ENCODE peak calls at places on chromosome 3, in six cellular contexts. One of them, this sample, is unnamed. For H3K9me3, the result is how much of the 10 kb centered on the place peaks cover.

GRCh38 chr3:21893250-21893649 is 142.2 kb upstream of the ZNF385D start:
- DNase-seq in fibroblast of lung: peak
- DNase-seq in mucosa of descending colon: no peak
- DNase-seq in adipocyte: peak
- DNase-seq in tibial artery: no peak
- DNase-seq in A549: no peak
- DNase-seq in this sample: no peak

GRCh38 chr3:111080357-111080937 is 8.8 kb downstream of the NECTIN3 start:
- DNase-seq in fibroblast of lung: peak
- DNase-seq in mucosa of descending colon: no peak
- DNase-seq in adipocyte: peak
- DNase-seq in tibial artery: no peak
- DNase-seq in A549: peak
- DNase-seq in this sample: no peak

GRCh38 chr3:60617188-60617587 is 634.1 kb downstream of the FHIT start:
- DNase-seq in fibroblast of lung: no peak
- DNase-seq in mucosa of descending colon: no peak
- DNase-seq in adipocyte: no peak
- DNase-seq in tibial artery: no peak
- DNase-seq in A549: no peak
- DNase-seq in this sample: no peak

GRCh38 chr3:149273096-149273751 is 51.6 kb upstream of the CP start:
- DNase-seq in fibroblast of lung: peak
- DNase-seq in mucosa of descending colon: no peak
- DNase-seq in adipocyte: peak
- DNase-seq in tibial artery: no peak
- DNase-seq in A549: peak
- DNase-seq in this sample: no peak

GRCh38 chr3:50617911-50618481 is 1.0 kb downstream of the MAPKAPK3 start:
- DNase-seq in fibroblast of lung: no peak
- DNase-seq in mucosa of descending colon: no peak
- DNase-seq in adipocyte: no peak
- DNase-seq in tibial artery: no peak
- DNase-seq in A549: no peak
- DNase-seq in this sample: no peak

GRCh38 chr3:131075632-131076328 is 49.1 kb downstream of the NEK11 start:
- DNase-seq in fibroblast of lung: no peak
- DNase-seq in mucosa of descending colon: no peak
- DNase-seq in adipocyte: no peak
- DNase-seq in tibial artery: no peak
- DNase-seq in A549: no peak
- DNase-seq in this sample: no peak

GRCh38 chr3:5072100-5072816 is 49.8 kb upstream of the ARL8B start:
- DNase-seq in fibroblast of lung: no peak
- DNase-seq in mucosa of descending colon: no peak
- DNase-seq in adipocyte: no peak
- DNase-seq in tibial artery: no peak
- DNase-seq in A549: no peak
- DNase-seq in this sample: no peak

GRCh38 chr3:52194541-52195296 is 3.2 kb upstream of the ALAS1 start:
- DNase-seq in fibroblast of lung: no peak
- DNase-seq in mucosa of descending colon: peak
- DNase-seq in adipocyte: no peak
- DNase-seq in tibial artery: no peak
- DNase-seq in A549: no peak
- DNase-seq in this sample: peak

GRCh38 chr3:189273736-189274135 is 102.0 kb downstream of the TPRG1 start:
- DNase-seq in fibroblast of lung: no peak
- DNase-seq in mucosa of descending colon: no peak
- DNase-seq in adipocyte: peak
- DNase-seq in tibial artery: no peak
- DNase-seq in A549: no peak
- DNase-seq in this sample: no peak

GRCh38 chr3:52775877-52776276 is 1.5 kb upstream of the ITIH1 start:
- DNase-seq in fibroblast of lung: no peak
- DNase-seq in mucosa of descending colon: no peak
- DNase-seq in adipocyte: no peak
- DNase-seq in tibial artery: no peak
- DNase-seq in A549: no peak
- DNase-seq in this sample: no peak

GRCh38 chr3:127443581-127444375 is 146.8 kb downstream of the TPRA1 start:
- DNase-seq in fibroblast of lung: no peak
- DNase-seq in mucosa of descending colon: no peak
- DNase-seq in adipocyte: no peak
- DNase-seq in tibial artery: peak
- DNase-seq in A549: no peak
- DNase-seq in this sample: peak

GRCh38 chr3:30502742-30503073 is 103.7 kb upstream of the TGFBR2 start:
- DNase-seq in fibroblast of lung: peak
- DNase-seq in mucosa of descending colon: no peak
- DNase-seq in adipocyte: peak
- DNase-seq in tibial artery: no peak
- DNase-seq in A549: no peak
- DNase-seq in this sample: no peak

GRCh38 chr3:39287216-39287858 is 7.5 kb upstream of the CX3CR1 start:
- DNase-seq in fibroblast of lung: no peak
- DNase-seq in mucosa of descending colon: no peak
- DNase-seq in adipocyte: no peak
- DNase-seq in tibial artery: no peak
- DNase-seq in A549: no peak
- DNase-seq in this sample: no peak

GRCh38 chr3:138326866-138327595 is 2.6 kb downstream of the NME9 start:
- DNase-seq in fibroblast of lung: no peak
- DNase-seq in mucosa of descending colon: no peak
- DNase-seq in adipocyte: no peak
- DNase-seq in tibial artery: no peak
- DNase-seq in A549: no peak
- DNase-seq in this sample: no peak

GRCh38 chr3:188272481-188273372 is 118.8 kb downstream of the LPP start:
- DNase-seq in fibroblast of lung: peak
- DNase-seq in mucosa of descending colon: no peak
- DNase-seq in adipocyte: peak
- DNase-seq in tibial artery: no peak
- DNase-seq in A549: no peak
- DNase-seq in this sample: no peak

GRCh38 chr3:128095222-128095703 is 28.3 kb downstream of the RUVBL1 start:
- DNase-seq in fibroblast of lung: peak
- DNase-seq in mucosa of descending colon: peak
- DNase-seq in adipocyte: peak
- DNase-seq in tibial artery: peak
- DNase-seq in A549: peak
- DNase-seq in this sample: no peak

GRCh38 chr3:143207338-143207961 is 87.9 kb downstream of the CHST2 start:
- DNase-seq in fibroblast of lung: peak
- DNase-seq in mucosa of descending colon: no peak
- DNase-seq in adipocyte: peak
- DNase-seq in tibial artery: no peak
- DNase-seq in A549: no peak
- DNase-seq in this sample: no peak

GRCh38 chr3:108124337-108125150 is 33.7 kb upstream of the CD47 start:
- DNase-seq in fibroblast of lung: no peak
- DNase-seq in mucosa of descending colon: no peak
- DNase-seq in adipocyte: no peak
- DNase-seq in tibial artery: no peak
- DNase-seq in A549: no peak
- DNase-seq in this sample: no peak

GRCh38 chr3:117003501-117003900 is 293.9 kb downstream of the TUSC7 start:
- DNase-seq in fibroblast of lung: no peak
- DNase-seq in mucosa of descending colon: no peak
- DNase-seq in adipocyte: no peak
- DNase-seq in tibial artery: no peak
- DNase-seq in A549: no peak
- DNase-seq in this sample: no peak

GRCh38 chr3:108780235-108780634 is 23.0 kb upstream of the RETNLB start:
- DNase-seq in fibroblast of lung: no peak
- DNase-seq in mucosa of descending colon: peak
- DNase-seq in adipocyte: no peak
- DNase-seq in tibial artery: no peak
- DNase-seq in A549: no peak
- DNase-seq in this sample: no peak

GRCh38 chr3:147493666-147494065 is 84.5 kb downstream of the ZIC1 start:
- DNase-seq in fibroblast of lung: peak
- DNase-seq in mucosa of descending colon: no peak
- DNase-seq in adipocyte: no peak
- DNase-seq in tibial artery: no peak
- DNase-seq in A549: no peak
- DNase-seq in this sample: no peak

GRCh38 chr3:28612232-28612631 is 263.6 kb upstream of the AZI2 start:
- DNase-seq in fibroblast of lung: no peak
- DNase-seq in mucosa of descending colon: no peak
- DNase-seq in adipocyte: no peak
- DNase-seq in tibial artery: no peak
- DNase-seq in A549: no peak
- DNase-seq in this sample: no peak

GRCh38 chr3:95759614-95760301 is 1054.6 kb upstream of the EPHA6 start:
- DNase-seq in fibroblast of lung: no peak
- DNase-seq in mucosa of descending colon: peak
- DNase-seq in adipocyte: no peak
- DNase-seq in tibial artery: no peak
- DNase-seq in A549: no peak
- DNase-seq in this sample: no peak

GRCh38 chr3:49724586-49724985 is 835 bp upstream of the GMPPB start:
- DNase-seq in fibroblast of lung: no peak
- DNase-seq in mucosa of descending colon: peak
- DNase-seq in adipocyte: no peak
- DNase-seq in tibial artery: no peak
- DNase-seq in A549: no peak
- DNase-seq in this sample: peak

GRCh38 chr3:195416795-195417194 is 26.0 kb downstream of the ACAP2 start:
- DNase-seq in fibroblast of lung: peak
- DNase-seq in mucosa of descending colon: no peak
- DNase-seq in adipocyte: no peak
- DNase-seq in tibial artery: no peak
- DNase-seq in A549: no peak
- DNase-seq in this sample: no peak

GRCh38 chr3:195407511-195408409 is 35.1 kb downstream of the ACAP2 start:
- DNase-seq in fibroblast of lung: no peak
- DNase-seq in mucosa of descending colon: no peak
- DNase-seq in adipocyte: no peak
- DNase-seq in tibial artery: no peak
- DNase-seq in A549: no peak
- DNase-seq in this sample: no peak

GRCh38 chr3:195410546-195410945 is 32.3 kb downstream of the ACAP2 start:
- DNase-seq in fibroblast of lung: no peak
- DNase-seq in mucosa of descending colon: no peak
- DNase-seq in adipocyte: no peak
- DNase-seq in tibial artery: no peak
- DNase-seq in A549: no peak
- DNase-seq in this sample: no peak

GRCh38 chr3:195411831-195412230 is 31.0 kb downstream of the ACAP2 start:
- DNase-seq in fibroblast of lung: peak
- DNase-seq in mucosa of descending colon: no peak
- DNase-seq in adipocyte: peak
- DNase-seq in tibial artery: no peak
- DNase-seq in A549: no peak
- DNase-seq in this sample: no peak
- H3K9me3 ChIP-seq in fibroblast of lung: under half
- H3K9me3 ChIP-seq in mucosa of descending colon: under half
- H3K9me3 ChIP-seq in adipocyte: under half
- H3K9me3 ChIP-seq in tibial artery: under half
- H3K9me3 ChIP-seq in A549: under half
- H3K9me3 ChIP-seq in this sample: under half

DNA sequence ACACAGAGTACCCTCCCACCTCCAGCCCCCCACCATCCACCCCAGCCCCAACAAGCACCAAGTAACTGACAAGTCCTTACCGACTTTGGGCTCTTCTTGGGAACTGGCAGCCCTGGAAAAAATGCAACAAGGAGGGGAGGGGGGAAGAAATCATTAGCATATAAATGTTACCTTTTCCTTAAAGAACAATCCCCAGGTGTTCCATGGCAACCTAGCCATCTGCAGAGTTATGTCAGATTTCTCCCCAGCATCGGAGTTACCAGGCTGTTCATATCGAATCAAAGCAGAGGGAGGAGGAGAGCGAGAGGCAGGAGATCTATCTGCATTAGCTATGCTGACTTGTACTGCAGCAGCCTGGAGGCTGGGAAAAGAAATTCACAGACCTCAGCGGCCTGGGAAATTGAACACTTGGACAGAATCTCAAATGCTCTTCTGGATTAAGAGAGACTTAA is 637.3 kb downstream of the MAGI1 start:
- DNase-seq in fibroblast of lung: no peak
- DNase-seq in mucosa of descending colon: no peak
- DNase-seq in adipocyte: no peak
- DNase-seq in tibial artery: no peak
- DNase-seq in A549: no peak
- DNase-seq in this sample: no peak
- H3K4me3 ChIP-seq in fibroblast of lung: no peak
- H3K4me3 ChIP-seq in mucosa of descending colon: no peak
- H3K4me3 ChIP-seq in adipocyte: no peak
- H3K4me3 ChIP-seq in tibial artery: no peak
- H3K4me3 ChIP-seq in A549: no peak
- H3K4me3 ChIP-seq in this sample: no peak

GRCh38 chr3:13135251-13135810 is 62.1 kb upstream of the IQSEC1 start:
- DNase-seq in fibroblast of lung: no peak
- DNase-seq in mucosa of descending colon: no peak
- DNase-seq in adipocyte: no peak
- DNase-seq in tibial artery: peak
- DNase-seq in A549: no peak
- DNase-seq in this sample: peak

GRCh38 chr3:13134879-13135206 is 61.6 kb upstream of the IQSEC1 start:
- DNase-seq in fibroblast of lung: no peak
- DNase-seq in mucosa of descending colon: no peak
- DNase-seq in adipocyte: no peak
- DNase-seq in tibial artery: peak
- DNase-seq in A549: no peak
- DNase-seq in this sample: no peak

GRCh38 chr3:13135811-13136321 is 62.6 kb upstream of the IQSEC1 start:
- DNase-seq in fibroblast of lung: no peak
- DNase-seq in mucosa of descending colon: no peak
- DNase-seq in adipocyte: no peak
- DNase-seq in tibial artery: peak
- DNase-seq in A549: no peak
- DNase-seq in this sample: peak

GRCh38 chr3:13137808-13138565 is 64.8 kb upstream of the IQSEC1 start:
- DNase-seq in fibroblast of lung: no peak
- DNase-seq in mucosa of descending colon: no peak
- DNase-seq in adipocyte: no peak
- DNase-seq in tibial artery: peak
- DNase-seq in A549: no peak
- DNase-seq in this sample: peak

DNA sequence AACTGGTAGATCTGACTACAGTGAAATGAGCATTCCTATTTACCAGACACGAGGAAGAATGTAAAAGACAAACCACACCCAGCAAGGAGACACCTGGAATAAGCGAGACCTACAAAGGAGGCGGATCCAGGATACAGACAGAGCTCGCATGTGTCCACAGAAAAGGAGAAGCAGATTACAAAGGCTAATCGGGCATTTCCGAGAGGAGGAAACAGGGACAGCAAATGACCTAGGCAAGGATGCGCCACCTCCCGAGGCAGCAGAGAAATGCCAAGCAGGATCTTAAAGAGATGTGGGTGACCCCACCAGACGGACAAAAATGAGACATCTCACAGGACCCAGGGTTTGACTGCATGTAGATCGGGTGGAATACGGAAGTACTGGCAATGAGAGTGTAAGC is 63.2 kb upstream of the IQSEC1 start:
- DNase-seq in fibroblast of lung: no peak
- DNase-seq in mucosa of descending colon: no peak
- DNase-seq in adipocyte: no peak
- DNase-seq in tibial artery: peak
- DNase-seq in A549: no peak
- DNase-seq in this sample: no peak
- H3K9me3 ChIP-seq in fibroblast of lung: under half
- H3K9me3 ChIP-seq in mucosa of descending colon: under half
- H3K9me3 ChIP-seq in adipocyte: under half
- H3K9me3 ChIP-seq in tibial artery: under half
- H3K9me3 ChIP-seq in A549: under half
- H3K9me3 ChIP-seq in this sample: under half

GRCh38 chr3:115602194-115602593 is 21.1 kb upstream of the GAP43 start:
- DNase-seq in fibroblast of lung: no peak
- DNase-seq in mucosa of descending colon: no peak
- DNase-seq in adipocyte: no peak
- DNase-seq in tibial artery: no peak
- DNase-seq in A549: no peak
- DNase-seq in this sample: no peak
- H3K4me3 ChIP-seq in fibroblast of lung: no peak
- H3K4me3 ChIP-seq in mucosa of descending colon: no peak
- H3K4me3 ChIP-seq in adipocyte: no peak
- H3K4me3 ChIP-seq in tibial artery: no peak
- H3K4me3 ChIP-seq in A549: no peak
- H3K4me3 ChIP-seq in this sample: no peak